ENCODE peak calls at places on chromosomes 12 and 14, in seven cellular contexts. Q, M, O, X, B, H and S are unnamed samples.

GRCh38 chr12:19186722-19187661 is 57.5 kb downstream of the PLEKHA5 start:
- DNase-seq in Q (peak; percentile 29), M (no peak), O (no peak), X (peak; percentile 55), B (peak; percentile 23), H (peak; percentile 66), S (peak; percentile 46)

GRCh38 chr14:33602396-33602795 is 348.5 kb downstream of the EGLN3 start:
- DNase-seq in Q (no peak), M (no peak), O (no peak), X (no peak), B (no peak), H (peak; percentile 22), S (peak; percentile 79)

GRCh38 chr14:44108601-44109000 is 398.5 kb downstream of the FSCB start:
- DNase-seq in Q (no peak), M (no peak), O (no peak), X (peak; percentile 88), B (no peak), H (no peak), S (no peak)

GRCh38 chr12:27273114-27273513 is 29.0 kb downstream of the STK38L start:
- DNase-seq in Q (no peak), M (no peak), O (no peak), X (no peak), B (no peak), H (no peak), S (no peak)

GRCh38 chr14:52917732-52918131 is 33.1 kb downstream of the FERMT2 start:
- DNase-seq in Q (no peak), M (no peak), O (no peak), X (no peak), B (no peak), H (no peak), S (no peak)

GRCh38 chr14:75566321-75566720 is 12.1 kb upstream of the FLVCR2 start:
- DNase-seq in Q (no peak), M (no peak), O (no peak), X (no peak), B (no peak), H (no peak), S (no peak)

GRCh38 chr14:99460793-99461192 is 19.9 kb downstream of the SETD3 start:
- DNase-seq in Q (no peak), M (no peak), O (no peak), X (peak; percentile 95), B (peak; percentile 63), H (no peak), S (no peak)

GRCh38 chr12:75585309-75585708 is 73.9 kb upstream of the KRR1 start:
- DNase-seq in Q (no peak), M (no peak), O (no peak), X (peak; percentile 63), B (no peak), H (no peak), S (peak; percentile 74)

GRCh38 chr12:97465012-97465345 is 2.4 kb downstream of the RMST start:
- DNase-seq in Q (no peak), M (no peak), O (no peak), X (no peak), B (no peak), H (no peak), S (no peak)

GRCh38 chr14:79352026-79352425 is 859.3 kb downstream of the DIO2 start:
- DNase-seq in Q (no peak), M (no peak), O (no peak), X (no peak), B (no peak), H (no peak), S (no peak)

GRCh38 chr12:16531623-16532022 is 74.3 kb downstream of the LMO3 start:
- DNase-seq in Q (no peak), M (no peak), O (no peak), X (peak; percentile 77), B (no peak), H (peak; percentile 29), S (no peak)

GRCh38 chr14:97306133-97306784 is 509.1 kb downstream of the VRK1 start:
- DNase-seq in Q (no peak), M (no peak), O (no peak), X (no peak), B (no peak), H (no peak), S (no peak)

DNA sequence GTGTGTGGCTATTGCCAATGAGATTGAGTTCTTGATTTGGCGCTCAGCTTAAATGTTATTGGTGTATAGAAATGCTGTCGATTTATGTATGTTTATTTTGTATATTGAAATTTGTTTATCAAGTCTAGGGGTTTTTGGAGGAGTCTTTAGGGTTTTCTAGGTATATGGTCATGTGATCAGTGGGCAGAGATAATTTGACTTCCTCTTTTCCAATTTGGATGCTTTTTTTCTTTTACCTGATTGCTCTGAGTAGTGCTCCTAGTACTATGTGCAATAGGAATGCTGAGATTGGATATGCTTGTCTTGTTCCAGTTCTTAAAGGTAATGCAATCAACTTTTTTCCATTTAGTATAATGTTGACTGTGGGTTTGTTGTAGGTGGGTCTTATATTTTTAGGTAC is 99.8 kb upstream of the PMCH start:
- DNase-seq in Q (no peak), M (no peak), O (no peak), X (no peak), B (no peak), H (no peak), S (no peak)
- H3K27ac ChIP-seq in Q (no peak overlapping the region), M (no peak overlapping the region), O (no peak overlapping the region), X (peak overlapping the region; percentile 12), B (no peak overlapping the region), H (no peak overlapping the region), S (no peak overlapping the region)

GRCh38 chr14:20421267-20421666 is 8.0 kb upstream of the TEP1 start:
- DNase-seq in Q (no peak), M (no peak), O (no peak), X (no peak), B (no peak), H (no peak), S (no peak)

GRCh38 chr14:20419404-20419803 is 6.1 kb upstream of the TEP1 start:
- DNase-seq in Q (no peak), M (no peak), O (no peak), X (no peak), B (no peak), H (no peak), S (no peak)

GRCh38 chr14:20427231-20428009 is 8.5 kb downstream of the KLHL33 start:
- DNase-seq in Q (no peak), M (no peak), O (no peak), X (peak; percentile 58), B (peak; percentile 33), H (no peak), S (no peak)

GRCh38 chr14:20418501-20418909 is 5.2 kb upstream of the TEP1 start:
- DNase-seq in Q (no peak), M (no peak), O (no peak), X (no peak), B (no peak), H (no peak), S (no peak)

GRCh38 chr14:20422886-20423285 is 9.6 kb upstream of the TEP1 start:
- DNase-seq in Q (no peak), M (no peak), O (no peak), X (no peak), B (no peak), H (no peak), S (no peak)
- H3K27ac ChIP-seq in Q (no peak overlapping the region), M (no peak overlapping the region), O (no peak overlapping the region), X (no peak overlapping the region), B (no peak overlapping the region), H (no peak overlapping the region), S (no peak overlapping the region)

DNA sequence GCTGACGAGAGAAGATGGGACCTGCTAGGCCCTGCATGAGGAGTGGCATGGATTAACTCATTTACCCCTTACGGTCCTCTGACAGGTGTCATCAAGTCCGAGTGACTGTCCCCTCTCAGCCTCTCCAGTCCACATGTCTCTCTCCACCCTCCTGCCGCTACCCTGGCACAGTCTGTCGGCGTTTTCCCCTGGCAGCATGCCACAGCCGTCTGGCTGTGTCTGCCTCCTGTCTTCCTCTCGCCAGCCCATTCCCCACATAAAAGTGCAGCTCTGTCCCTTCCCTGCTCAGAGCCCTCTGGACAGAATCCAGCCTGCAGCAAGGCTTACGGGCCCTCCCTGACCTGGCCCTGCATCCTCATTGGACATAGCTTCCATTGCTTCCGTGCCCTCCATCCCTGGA is 45.6 kb downstream of the UBE3B start:
- DNase-seq in Q (no peak), M (no peak), O (no peak), X (no peak), B (no peak), H (no peak), S (no peak)
- H3K27ac ChIP-seq in Q (no peak overlapping the region), M (no peak overlapping the region), O (no peak overlapping the region), X (no peak overlapping the region), B (no peak overlapping the region), H (peak overlapping the region; percentile 80), S (no peak overlapping the region)

DNA sequence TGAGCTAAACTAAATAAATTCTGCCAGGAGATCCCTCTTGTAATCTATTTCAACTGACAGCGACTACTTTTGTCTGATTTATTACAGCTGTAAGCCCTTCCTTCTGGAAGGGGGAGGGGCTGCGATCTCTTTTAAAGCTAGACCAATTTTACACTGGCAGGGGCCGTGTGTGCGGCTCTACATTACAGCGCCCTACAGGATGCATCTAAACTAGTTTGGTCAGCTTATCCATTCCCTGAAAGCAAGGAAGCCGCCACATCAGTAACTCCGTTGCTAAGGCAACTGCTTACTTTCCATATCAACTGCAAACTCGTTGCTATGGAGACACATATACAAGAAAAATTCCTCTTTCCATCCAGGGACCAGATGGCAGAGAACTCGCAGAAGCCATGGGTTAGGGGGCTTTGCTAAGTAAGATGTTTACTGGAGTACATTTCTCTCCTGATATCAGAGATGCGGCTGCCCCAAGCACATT is 17.4 kb downstream of the FOXN3 start:
- DNase-seq in Q (no peak), M (no peak), O (no peak), X (no peak), B (no peak), H (peak; percentile 54), S (no peak)
- H3K27ac ChIP-seq in Q (no peak overlapping the region), M (no peak overlapping the region), O (no peak overlapping the region), X (no peak overlapping the region), B (no peak overlapping the region), H (peak overlapping the region; percentile 56), S (no peak overlapping the region)